ENCODE peak calls at places on chromosome 1, in seven cellular contexts. R is G401; I is RWPE1; L is right atrium auricular region; K is NB4; G is NCI-H345; B is activated naive CD4-positive, alpha-beta T cell treated with anti-CD3 and anti-CD28 coated beads, Interleukin-2, amount 10 ng/mL, durations not matched to agents 7 days and 5 days. Y is an unnamed sample.

GRCh38 chr1:184838374-184838995 is 83.8 kb upstream of the EDEM3 start:
- DNase-seq in B (no peak), K (peak), I (peak), G (no peak), L (peak), R (peak), Y (peak)

GRCh38 chr1:52877554-52877953 is 35.0 kb downstream of the ZYG11A start:
- DNase-seq in B (no peak), G (no peak), K (no peak), I (no peak), L (no peak), R (no peak), Y (no peak)

GRCh38 chr1:24142546-24143431 is at the start of gene IL22RA1:
- DNase-seq in L (no peak), R (no peak), I (peak), K (no peak), G (no peak), B (no peak), Y (peak)

GRCh38 chr1:93839307-93839706 is 39.7 kb downstream of the DNTTIP2 start:
- DNase-seq in G (no peak), K (peak), R (no peak), I (peak), B (no peak), L (no peak), Y (no peak)

GRCh38 chr1:90411155-90411554 is 305.9 kb downstream of the BARHL2 start:
- DNase-seq in K (no peak), R (no peak), L (no peak), B (no peak), G (no peak), I (no peak), Y (no peak)

GRCh38 chr1:221272940-221273339 is 393.7 kb downstream of the HLX start:
- DNase-seq in I (no peak), G (no peak), L (no peak), R (no peak), B (no peak), K (no peak), Y (no peak)

GRCh38 chr1:10754571-10755329 is 41.7 kb downstream of the CASZ1 start:
- DNase-seq in B (no peak), K (no peak), L (no peak), G (no peak), R (no peak), I (no peak), Y (no peak)

GRCh38 chr1:201999625-202000238 is 10.7 kb upstream of the ELF3 start:
- DNase-seq in K (peak), B (peak), I (peak), G (peak), R (peak), L (no peak), Y (peak)

GRCh38 chr1:170377011-170377410 is 155.0 kb upstream of the GORAB start:
- DNase-seq in R (no peak), G (no peak), L (no peak), I (no peak), B (no peak), K (no peak), Y (no peak)

GRCh38 chr1:207985190-207985589 is 74.3 kb upstream of the CD34 start:
- DNase-seq in L (no peak), I (no peak), B (no peak), R (no peak), K (no peak), G (no peak), Y (no peak)

GRCh38 chr1:150002217-150002616 is 8.3 kb downstream of the OTUD7B start:
- DNase-seq in G (no peak), K (no peak), B (no peak), L (no peak), I (no peak), R (no peak), Y (no peak)

GRCh38 chr1:160032165-160032827 is 506 bp upstream of the PIGM start:
- DNase-seq in I (peak), L (no peak), K (peak), R (peak), B (no peak), G (no peak), Y (peak)

GRCh38 chr1:172090511-172090817 is 249.2 kb downstream of the DNM3 start:
- DNase-seq in K (no peak), I (no peak), B (no peak), G (no peak), L (no peak), R (no peak), Y (no peak)

GRCh38 chr1:69743146-69743545 is 175.4 kb downstream of the LRRC7 start:
- DNase-seq in B (no peak), I (no peak), G (no peak), K (no peak), R (no peak), L (no peak), Y (no peak)

GRCh38 chr1:183807549-183808168 is 2.7 kb downstream of the RGL1 start:
- DNase-seq in B (no peak), L (peak), I (no peak), G (no peak), K (no peak), R (no peak), Y (peak)

GRCh38 chr1:246002725-246003441 is 504.2 kb downstream of the SMYD3 start:
- DNase-seq in G (peak), B (peak), R (peak), K (peak), L (peak), I (peak), Y (peak)

GRCh38 chr1:18217398-18218043 is 109.9 kb downstream of the IGSF21 start:
- DNase-seq in L (no peak), K (peak), B (peak), R (peak), G (no peak), I (no peak), Y (peak)

GRCh38 chr1:220497220-220497756 is 30.6 kb upstream of the MARK1 start:
- DNase-seq in G (no peak), R (no peak), K (no peak), I (no peak), B (no peak), L (no peak), Y (no peak)

GRCh38 chr1:99737016-99737415 is 29.4 kb downstream of the FRRS1 start:
- DNase-seq in I (no peak), K (peak), R (peak), L (no peak), B (no peak), G (peak), Y (peak)

GRCh38 chr1:38580591-38580990 is 279.0 kb downstream of the RRAGC start:
- DNase-seq in G (no peak), L (no peak), R (no peak), B (no peak), I (no peak), K (no peak), Y (no peak)

GRCh38 chr1:160837558-160838205 is 25.0 kb downstream of the CD244 start:
- DNase-seq in I (no peak), B (peak), K (peak), G (no peak), R (no peak), L (no peak), Y (peak)

GRCh38 chr1:29105822-29106221 is 17.9 kb downstream of the TMEM200B start:
- DNase-seq in I (no peak), G (no peak), R (no peak), B (no peak), K (no peak), L (no peak), Y (no peak)